ENCODE peak calls at places on chromosomes 12 and 14, in seven cellular contexts. W is CD14-positive monocyte; X is activated effector memory CD4-positive, alpha-beta T cell treated with anti-CD3 and anti-CD28 coated beads, Interleukin-2, amount 50 U/mL, for 16 hours; O is neural crest cell; B is stimulated activated CD4-positive, alpha-beta T cell treated with anti-CD3 and anti-CD28 coated beads, Interleukin-1b, Interleukin-23, amount 100 ng/mL, for 48 hours; C is NCI-H1694; S is lung. D is an unnamed sample.

GRCh38 chr14:26286066-26286791 is 311.6 kb downstream of the NOVA1 start:
- DNase-seq in W (no peak), X (no peak), O (no peak), B (no peak), C (no peak), S (no peak), D (no peak)

GRCh38 chr12:77477907-77478533 is 352.7 kb upstream of the NAV3 start:
- DNase-seq in W (no peak), X (no peak), O (no peak), B (no peak), C (no peak), S (no peak), D (no peak)

GRCh38 chr12:123853401-123854070 is 91.4 kb downstream of the DNAH10 start:
- DNase-seq in W (no peak), X (no peak), O (no peak), B (no peak), C (no peak), S (no peak), D (no peak)

GRCh38 chr14:73786942-73787759 is 64.5 kb upstream of the PTGR2 start:
- DNase-seq in W (no peak), X (peak), O (peak), B (peak), C (no peak), S (peak), D (peak)

GRCh38 chr14:75280831-75281690 is 2.4 kb downstream of the FOS start:
- DNase-seq in W (no peak), X (peak), O (no peak), B (no peak), C (no peak), S (no peak), D (peak)

GRCh38 chr14:85463512-85463911 is 66.4 kb upstream of the FLRT2 start:
- DNase-seq in W (no peak), X (no peak), O (no peak), B (no peak), C (no peak), S (peak), D (no peak)

GRCh38 chr12:25830456-25830855 is 128.0 kb upstream of the RASSF8 start:
- DNase-seq in W (no peak), X (no peak), O (no peak), B (no peak), C (no peak), S (no peak), D (no peak)

GRCh38 chr14:105315211-105315721 is 718 bp downstream of the PACS2 start:
- DNase-seq in W (peak), X (peak), O (no peak), B (no peak), C (peak), S (no peak), D (no peak)

GRCh38 chr14:92252291-92252690 is 70.7 kb upstream of the SLC24A4 start:
- DNase-seq in W (no peak), X (no peak), O (no peak), B (no peak), C (no peak), S (no peak), D (peak)

GRCh38 chr12:132547207-132547740 is 57.3 kb downstream of the FBRSL1 start:
- DNase-seq in W (no peak), X (no peak), O (no peak), B (no peak), C (no peak), S (no peak), D (no peak)

GRCh38 chr12:132429932-132430643 is 59.9 kb upstream of the FBRSL1 start:
- DNase-seq in W (no peak), X (peak), O (no peak), B (peak), C (peak), S (no peak), D (no peak)

GRCh38 chr12:108629824-108630476 is 3.7 kb downstream of the SELPLG start:
- DNase-seq in W (peak), X (peak), O (no peak), B (peak), C (no peak), S (peak), D (no peak)

GRCh38 chr14:64719601-64720000 is 15.4 kb downstream of the PLEKHG3 start:
- DNase-seq in W (no peak), X (no peak), O (no peak), B (no peak), C (no peak), S (no peak), D (no peak)

GRCh38 chr12:74015118-74015517 is 522.5 kb upstream of the ATXN7L3B start:
- DNase-seq in W (no peak), X (no peak), O (no peak), B (no peak), C (no peak), S (no peak), D (no peak)

GRCh38 chr14:52877628-52878027 is 73.2 kb downstream of the FERMT2 start:
- DNase-seq in W (no peak), X (no peak), O (no peak), B (no peak), C (no peak), S (no peak), D (no peak)

GRCh38 chr12:27573972-27574371 is 50.0 kb downstream of the PPFIBP1 start:
- DNase-seq in W (no peak), X (no peak), O (no peak), B (no peak), C (no peak), S (no peak), D (no peak)

GRCh38 chr14:29089849-29090248 is 323.3 kb downstream of the FOXG1 start:
- DNase-seq in W (no peak), X (no peak), O (no peak), B (no peak), C (no peak), S (no peak), D (no peak)